ENCODE peak calls at places on chromosomes 6 and 20, in eight cellular contexts. N, Z, I, D, X, M, T and H are unnamed samples.

GRCh38 chr6:105739764-105740163 is 336.9 kb upstream of the PREP start:
- DNase-seq in X (no peak), M (no peak), Z (no peak), I (no peak), N (no peak), T (no peak), D (no peak), H (no peak)

GRCh38 chr6:26064619-26065257 is 22.5 kb upstream of the HFE start:
- DNase-seq in M (no peak), D (no peak), I (no peak), T (no peak), Z (peak; percentile 65), N (peak; percentile 44), X (peak; percentile 49), H (no peak)

GRCh38 chr20:63833776-63834544 is 2.9 kb upstream of the ZBTB46 start:
- DNase-seq in D (no peak), T (no peak), Z (peak; percentile 83), I (peak; percentile 58), M (no peak), N (no peak), X (no peak), H (no peak)

GRCh38 chr6:24667378-24667803 is 514 bp downstream of the ACOT13 start:
- DNase-seq in M (no peak), I (no peak), T (no peak), N (no peak), X (no peak), D (no peak), Z (no peak), H (no peak)

GRCh38 chr20:14335122-14335521 is 2.3 kb downstream of the FLRT3 start:
- DNase-seq in M (no peak), X (no peak), Z (no peak), N (no peak), I (no peak), T (no peak), D (no peak), H (no peak)

GRCh38 chr6:90072961-90073464 is 178.7 kb downstream of the GJA10 start:
- DNase-seq in Z (no peak), M (no peak), I (no peak), D (no peak), T (no peak), X (no peak), N (no peak), H (no peak)

GRCh38 chr6:143443096-143443495 is 7.4 kb downstream of the ADAT2 start:
- DNase-seq in D (no peak), X (no peak), T (no peak), N (no peak), I (no peak), M (no peak), Z (no peak), H (no peak)

GRCh38 chr20:3678893-3679720 is 2.7 kb downstream of the ADAM33 start:
- DNase-seq in N (no peak), T (no peak), X (no peak), Z (no peak), I (no peak), M (no peak), D (peak; percentile 68), H (no peak)

GRCh38 chr6:27651371-27651732 is 178.4 kb upstream of the ZNF184 start:
- DNase-seq in D (no peak), N (peak; percentile 44), T (no peak), X (no peak), I (no peak), M (no peak), Z (peak; percentile 14), H (no peak)

GRCh38 chr6:44043479-44044153 is 83.6 kb downstream of the MRPL14 start:
- DNase-seq in I (no peak), Z (no peak), X (no peak), D (no peak), T (peak; percentile 40), M (no peak), N (peak; percentile 26), H (no peak)

GRCh38 chr6:63897459-63897858 is 261.9 kb downstream of the PHF3 start:
- DNase-seq in T (no peak), Z (peak; percentile 86), I (no peak), N (no peak), X (no peak), M (no peak), D (peak; percentile 7), H (no peak)

GRCh38 chr6:135935951-135936601 is 84.6 kb downstream of the PDE7B start:
- DNase-seq in N (no peak), I (no peak), Z (peak; percentile 53), M (no peak), T (no peak), D (peak; percentile 79), X (no peak), H (no peak)

GRCh38 chr6:2412731-2413130 is 167.3 kb upstream of the GMDS start:
- DNase-seq in T (no peak), M (no peak), I (no peak), X (no peak), N (no peak), Z (no peak), D (peak; percentile 83), H (no peak)

GRCh38 chr20:56582557-56582956 is 46.5 kb upstream of the TFAP2C start:
- DNase-seq in X (no peak), N (no peak), T (no peak), Z (no peak), D (no peak), I (no peak), M (no peak), H (no peak)